ENCODE peak calls at places on chromosomes 1 and 21, in four cellular contexts. N, F, O and I are unnamed samples.

GRCh38 chr1:55836086-55836485 is 620.9 kb upstream of the USP24 start:
- DNase-seq in O (no peak), N (no peak), F (no peak), I (no peak)

GRCh38 chr1:6507461-6507911 is 16.0 kb upstream of the PLEKHG5 start:
- DNase-seq in F (no peak), N (no peak), O (no peak), I (no peak)

GRCh38 chr1:51898090-51898734 is 19.7 kb upstream of the NRDC start:
- DNase-seq in F (no peak), O (peak; percentile 48), N (peak; percentile 97), I (peak; percentile 41)

GRCh38 chr1:191608367-191608766 is 549.9 kb upstream of the RGS18 start:
- DNase-seq in F (no peak), N (peak; percentile 7), O (no peak), I (peak; percentile 42)

GRCh38 chr1:32275424-32275823 is 16.5 kb upstream of the HDAC1 start:
- DNase-seq in N (no peak), O (no peak), F (peak; percentile 21), I (no peak)

GRCh38 chr1:2962541-2962940 is 58.7 kb upstream of the ACTRT2 start:
- DNase-seq in F (no peak), O (no peak), N (no peak), I (no peak)

GRCh38 chr1:183327429-183328290 is 90.5 kb downstream of the NMNAT2 start:
- DNase-seq in N (no peak), O (no peak), F (no peak), I (no peak)

GRCh38 chr1:90778487-90778886 is 61.4 kb upstream of the BARHL2 start:
- DNase-seq in O (no peak), F (no peak), N (no peak), I (no peak)

GRCh38 chr1:179091691-179092165 is 9.9 kb downstream of the TOR3A start:
- DNase-seq in N (peak; percentile 63), F (no peak), O (no peak), I (no peak)

GRCh38 chr21:34889537-34890257 is 159.4 kb downstream of the RUNX1 start:
- DNase-seq in F (peak; percentile 87), O (peak; percentile 56), N (peak; percentile 77), I (no peak)

GRCh38 chr1:184456189-184456588 is 69.4 kb downstream of the C1orf21 start:
- DNase-seq in O (no peak), N (no peak), F (no peak), I (no peak)

GRCh38 chr1:234998174-234998741 is 130.4 kb downstream of the TOMM20 start:
- DNase-seq in O (peak; percentile 80), N (no peak), F (peak; percentile 27), I (peak; percentile 99)

GRCh38 chr1:77360256-77360655 is 78.4 kb downstream of the AK5 start:
- DNase-seq in O (no peak), N (no peak), F (no peak), I (no peak)

GRCh38 chr1:165900576-165901380 is 73.4 kb downstream of the UCK2 start:
- DNase-seq in O (peak; percentile 90), N (no peak), F (no peak), I (no peak)

GRCh38 chr1:154972517-154973343 is 1.8 kb upstream of the CKS1B start:
- DNase-seq in F (no peak), N (peak; percentile 95), O (peak; percentile 95), I (peak; percentile 89)

GRCh38 chr1:214491468-214492120 is 59.8 kb downstream of the PTPN14 start:
- DNase-seq in F (no peak), O (no peak), N (no peak), I (no peak)

GRCh38 chr1:194273660-194274059 is 1087.2 kb upstream of the B3GALT2 start:
- DNase-seq in O (no peak), F (no peak), N (no peak), I (no peak)

GRCh38 chr1:24910751-24911650 is 19.1 kb downstream of the RUNX3 start:
- DNase-seq in N (peak; percentile 70), F (no peak), O (no peak), I (no peak)

GRCh38 chr1:33997127-33998047 is 133.5 kb downstream of the HMGB4 start:
- DNase-seq in N (no peak), F (no peak), O (no peak), I (no peak)

GRCh38 chr1:216054593-216054992 is 368.7 kb downstream of the USH2A start:
- DNase-seq in N (no peak), F (no peak), O (no peak), I (no peak)

GRCh38 chr1:245742891-245743290 is 588.1 kb downstream of the KIF26B start:
- DNase-seq in O (no peak), F (no peak), N (no peak), I (no peak)

GRCh38 chr21:32403201-32403701 is 9.3 kb upstream of the EVA1C start:
- DNase-seq in F (peak; percentile 76), N (peak; percentile 73), O (peak; percentile 86), I (no peak)

GRCh38 chr1:201420608-201421002 is 925 bp downstream of the TNNI1 start:
- DNase-seq in O (no peak), N (no peak), F (no peak), I (no peak)
- H3K9me1 ChIP-seq in O (no peaks in the 10 kb centered on the region), N (no peaks in the 10 kb centered on the region), F (peaks cover 10% of the 10 kb centered on the region), I (no peaks in the 10 kb centered on the region)

DNA sequence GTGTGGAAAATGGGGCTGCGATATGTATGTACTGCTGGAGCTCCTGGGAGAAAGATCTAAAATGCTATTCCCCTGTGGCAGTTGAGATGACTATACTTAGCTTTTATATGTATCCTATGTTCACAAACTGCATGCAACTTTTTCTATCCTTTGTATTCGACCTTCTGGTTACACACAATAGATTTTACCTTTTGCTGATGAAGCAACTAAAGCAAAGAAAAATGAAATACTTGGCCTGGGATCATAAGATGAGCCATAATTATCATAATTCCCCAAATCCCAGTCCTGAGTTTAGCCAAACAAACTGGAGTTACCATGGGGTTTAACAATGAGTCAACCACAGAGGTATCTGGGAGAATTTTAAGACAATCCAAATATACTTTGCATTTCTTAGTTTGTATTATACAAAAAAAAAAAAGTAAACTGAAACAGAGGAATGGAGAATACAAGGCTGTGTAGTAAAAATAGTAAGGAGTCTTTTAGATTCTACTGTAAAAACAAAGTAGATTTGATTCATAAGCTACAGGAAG is 60.6 kb upstream of the GORAB start:
- DNase-seq in N (peak; percentile 74), O (no peak), F (no peak), I (no peak)
- H3K9me1 ChIP-seq in N (no peaks in the 10 kb centered on the region), O (no peaks in the 10 kb centered on the region), F (no peaks in the 10 kb centered on the region), I (no peaks in the 10 kb centered on the region)

GRCh38 chr1:43277116-43277876 is 7.5 kb downstream of the TMEM125 start:
- DNase-seq in F (no peak), N (no peak), O (no peak), I (no peak)

GRCh38 chr1:43275826-43276620 is 6.2 kb downstream of the TMEM125 start:
- DNase-seq in O (no peak), N (no peak), F (no peak), I (no peak)

GRCh38 chr1:43274125-43274803 is 4.5 kb downstream of the TMEM125 start:
- DNase-seq in N (peak; percentile 58), F (no peak), O (peak; percentile 52), I (peak; percentile 17)

GRCh38 chr1:43274804-43275180 is 5.0 kb downstream of the TMEM125 start:
- DNase-seq in N (no peak), F (no peak), O (no peak), I (no peak)

GRCh38 chr1:43276673-43277072 is 6.9 kb downstream of the TMEM125 start:
- DNase-seq in N (no peak), O (no peak), F (no peak), I (no peak)
- H3K9me1 ChIP-seq in N (no peaks in the 10 kb centered on the region), O (no peaks in the 10 kb centered on the region), F (no peaks in the 10 kb centered on the region), I (no peaks in the 10 kb centered on the region)

DNA sequence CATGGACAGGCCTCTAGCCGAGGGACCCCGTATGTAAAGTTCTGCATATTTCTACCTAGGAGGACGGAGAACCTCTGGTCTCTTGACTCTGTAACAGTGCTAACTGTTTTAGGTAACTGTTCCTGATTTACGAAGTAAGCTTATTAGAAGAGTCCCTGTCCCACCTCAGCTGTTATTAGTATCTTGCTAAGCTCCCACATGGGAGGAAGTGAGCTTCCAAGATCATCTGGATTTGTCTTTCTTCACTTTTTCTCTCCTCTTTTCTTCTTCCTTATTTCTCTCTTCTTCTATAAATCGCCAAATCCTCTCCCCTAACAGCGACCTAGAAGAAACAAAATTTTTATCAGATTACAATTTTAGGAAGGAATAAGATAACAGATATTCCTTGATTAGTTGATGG is 4.4 kb downstream of the CD53 start:
- DNase-seq in F (peak; percentile 7), O (no peak), N (no peak), I (no peak)
- H3K9me1 ChIP-seq in F (no peaks in the 10 kb centered on the region), O (no peaks in the 10 kb centered on the region), N (no peaks in the 10 kb centered on the region), I (no peaks in the 10 kb centered on the region)

GRCh38 chr1:46555081-46555432 is 3.6 kb upstream of the KNCN start:
- DNase-seq in O (no peak), N (no peak), F (no peak), I (no peak)
- H3K9me1 ChIP-seq in O (no peaks in the 10 kb centered on the region), N (no peaks in the 10 kb centered on the region), F (peaks cover 3% of the 10 kb centered on the region), I (no peaks in the 10 kb centered on the region)